ENCODE peak calls at places on chromosomes 2 and 18, in six cellular contexts. X is heart right ventricle, N is fibroblast of lung, W is GM23338, Z is vagina, K is tibial nerve. L is an unnamed sample.
A peak's percentile ranks its signal among the peaks of the same experiment; 100 is the strongest.

GRCh38 chr18:76410660-76411417 is 84.2 kb downstream of the ZNF516 start:
- DNase-seq in X (no peak), N (no peak), W (no peak), Z (peak; percentile 81), K (no peak), L (no peak)

GRCh38 chr2:71282493-71282892 is 49.1 kb upstream of the ZNF638 start:
- DNase-seq in X (no peak), N (no peak), W (peak; percentile 26), Z (no peak), K (no peak), L (no peak)

GRCh38 chr18:64165906-64166305 is 17.0 kb upstream of the LINC00305 start:
- DNase-seq in X (no peak), N (peak; percentile 40), W (no peak), Z (no peak), K (no peak), L (no peak)

GRCh38 chr2:177211148-177211547 is 1.4 kb upstream of the HNRNPA3 start:
- DNase-seq in X (no peak), N (no peak), W (no peak), Z (no peak), K (no peak), L (no peak)

GRCh38 chr2:227973241-227973640 is 101.8 kb downstream of the DAW1 start:
- DNase-seq in X (no peak), N (no peak), W (no peak), Z (no peak), K (no peak), L (no peak)

GRCh38 chr2:51997571-51997970 is 965.6 kb upstream of the NRXN1 start:
- DNase-seq in X (no peak), N (no peak), W (peak; percentile 10), Z (no peak), K (no peak), L (peak; percentile 39)

GRCh38 chr2:170567427-170567826 is 147.7 kb upstream of the SP5 start:
- DNase-seq in X (no peak), N (no peak), W (no peak), Z (no peak), K (no peak), L (no peak)

GRCh38 chr2:45897836-45898235 is 246.4 kb downstream of the PRKCE start:
- DNase-seq in X (no peak), N (no peak), W (no peak), Z (no peak), K (no peak), L (no peak)

GRCh38 chr2:54520687-54521086 is 64.6 kb downstream of the SPTBN1 start:
- DNase-seq in X (no peak), N (peak; percentile 97), W (no peak), Z (no peak), K (no peak), L (no peak)

GRCh38 chr2:83596592-83597339 is 862.3 kb downstream of the SUCLG1 start:
- DNase-seq in X (no peak), N (no peak), W (no peak), Z (no peak), K (no peak), L (no peak)

GRCh38 chr2:100391735-100392515 is 25.5 kb downstream of the CHST10 start:
- DNase-seq in X (peak; percentile 24), N (no peak), W (no peak), Z (peak; percentile 70), K (no peak), L (no peak)

GRCh38 chr2:60352491-60353405 is 200.7 kb downstream of the BCL11A start:
- DNase-seq in X (no peak), N (no peak), W (no peak), Z (peak; percentile 85), K (no peak), L (no peak)

GRCh38 chr18:8705941-8706544 is 687 bp downstream of the MTCL1 start:
- DNase-seq in X (no peak), N (no peak), W (peak; percentile 23), Z (peak; percentile 58), K (no peak), L (no peak)
- H3K27ac ChIP-seq in X (no peak overlapping the region), N (peak overlapping the region; percentile 55), W (no peak overlapping the region), Z (peak overlapping the region; percentile 84), K (peak overlapping the region; percentile 56), L (no peak overlapping the region)

GRCh38 chr2:174336403-174337336 is 1.9 kb downstream of the SP9 start:
- DNase-seq in X (no peak), N (no peak), W (peak; percentile 75), Z (no peak), K (no peak), L (peak; percentile 53)
- H3K4me1 ChIP-seq in X (peaks cover 49% of the 10 kb centered on the region), N (no peaks in the 10 kb centered on the region), W (peaks cover 55% of the 10 kb centered on the region), Z (peaks cover 60% of the 10 kb centered on the region), K (peaks cover 58% of the 10 kb centered on the region), L (no peaks in the 10 kb centered on the region)

GRCh38 chr2:203811491-203812221 is 55.9 kb upstream of the CTLA4 start:
- DNase-seq in X (peak; percentile 54), N (peak; percentile 96), W (no peak), Z (no peak), K (peak; percentile 51), L (peak; percentile 64)

GRCh38 chr2:203813684-203814083 is 53.9 kb upstream of the CTLA4 start:
- DNase-seq in X (no peak), N (no peak), W (no peak), Z (no peak), K (no peak), L (no peak)

GRCh38 chr2:203814661-203815540 is 52.7 kb upstream of the CTLA4 start:
- DNase-seq in X (peak; percentile 48), N (peak; percentile 79), W (peak; percentile 87), Z (no peak), K (no peak), L (peak; percentile 71)

GRCh38 chr2:203809991-203810510 is 57.5 kb upstream of the CTLA4 start:
- DNase-seq in X (no peak), N (no peak), W (no peak), Z (no peak), K (no peak), L (no peak)

DNA sequence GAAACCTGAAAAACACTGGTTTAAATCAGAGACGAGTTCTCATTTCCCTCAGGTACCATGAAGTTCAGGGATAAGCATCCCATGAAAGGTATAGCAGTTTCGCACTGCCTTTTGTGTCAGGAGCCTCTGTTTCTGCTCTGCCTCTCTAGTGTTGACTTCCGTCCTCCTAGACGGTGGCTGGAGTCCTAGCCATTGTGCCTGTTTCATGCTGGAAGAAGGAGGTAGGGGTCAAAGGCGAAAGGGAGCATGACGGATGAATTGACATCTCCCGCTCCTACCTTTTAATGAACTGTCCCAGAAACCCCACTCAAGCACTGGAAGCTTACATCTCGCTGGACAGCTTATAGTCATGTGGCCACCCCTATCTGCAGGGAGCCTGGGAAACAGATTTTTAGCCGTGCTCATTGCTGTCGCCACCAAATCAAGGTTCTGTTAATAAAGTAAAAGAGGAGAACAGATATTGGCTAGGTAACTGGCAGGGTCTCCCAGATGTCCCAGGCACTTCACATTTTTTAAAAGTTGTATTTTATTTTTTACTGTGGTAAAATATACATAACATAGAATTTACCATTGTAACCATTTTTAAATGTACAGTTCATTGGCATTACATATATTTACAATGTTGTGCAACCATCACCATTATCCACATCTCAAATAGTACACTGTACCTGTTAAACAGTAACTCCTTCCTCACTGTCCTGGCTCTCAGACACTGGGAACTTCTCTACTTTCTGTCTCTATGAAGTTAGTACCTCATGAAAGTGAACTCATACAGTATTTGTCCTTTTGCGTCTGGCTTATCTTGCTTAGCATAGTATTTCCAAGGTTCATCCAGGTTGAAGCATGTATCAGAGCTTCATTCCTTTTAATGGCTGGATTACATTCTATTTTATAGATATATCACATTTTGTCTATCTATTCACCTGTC is 55.0 kb upstream of the CTLA4 start:
- DNase-seq in X (no peak), N (no peak), W (no peak), Z (no peak), K (no peak), L (no peak)
- H3K27ac ChIP-seq in X (no peak overlapping the region), N (no peak overlapping the region), W (no peak overlapping the region), Z (no peak overlapping the region), K (no peak overlapping the region), L (peak overlapping the region; percentile 54)

GRCh38 chr2:221563601-221564000 is 8.5 kb downstream of the EPHA4 start:
- DNase-seq in X (no peak), N (no peak), W (no peak), Z (no peak), K (no peak), L (no peak)
- H3K4me1 ChIP-seq in X (peaks cover 14% of the 10 kb centered on the region), N (no peaks in the 10 kb centered on the region), W (peaks cover 13% of the 10 kb centered on the region), Z (peaks cover 5% of the 10 kb centered on the region), K (no peaks in the 10 kb centered on the region), L (peaks cover 6% of the 10 kb centered on the region)

GRCh38 chr2:74179063-74179865 is 585 bp upstream of the MOB1A start:
- DNase-seq in X (no peak), N (no peak), W (no peak), Z (peak; percentile 88), K (no peak), L (no peak)
- H3K27ac ChIP-seq in X (peak overlapping the region; percentile 96), N (peak overlapping the region; percentile 88), W (no peak overlapping the region), Z (no peak overlapping the region), K (peak overlapping the region; percentile 99), L (no peak overlapping the region)

GRCh38 chr2:133424876-133425275 is 143.4 kb downstream of the NCKAP5 start:
- DNase-seq in X (no peak), N (peak; percentile 88), W (no peak), Z (no peak), K (no peak), L (no peak)
- H3K4me1 ChIP-seq in X (peaks cover 3% of the 10 kb centered on the region), N (no peaks in the 10 kb centered on the region), W (peaks cover 36% of the 10 kb centered on the region), Z (no peaks in the 10 kb centered on the region), K (no peaks in the 10 kb centered on the region), L (no peaks in the 10 kb centered on the region)

GRCh38 chr2:85420743-85421705 is 2.5 kb downstream of the SH2D6 start:
- DNase-seq in X (peak; percentile 88), N (peak; percentile 74), W (peak; percentile 89), Z (no peak), K (peak; percentile 93), L (peak; percentile 89)
- H3K27ac ChIP-seq in X (peak overlapping the region; percentile 96), N (peak overlapping the region; percentile 72), W (peak overlapping the region; percentile 68), Z (peak overlapping the region; percentile 99), K (peak overlapping the region; percentile 70), L (peak overlapping the region; percentile 2)

DNA sequence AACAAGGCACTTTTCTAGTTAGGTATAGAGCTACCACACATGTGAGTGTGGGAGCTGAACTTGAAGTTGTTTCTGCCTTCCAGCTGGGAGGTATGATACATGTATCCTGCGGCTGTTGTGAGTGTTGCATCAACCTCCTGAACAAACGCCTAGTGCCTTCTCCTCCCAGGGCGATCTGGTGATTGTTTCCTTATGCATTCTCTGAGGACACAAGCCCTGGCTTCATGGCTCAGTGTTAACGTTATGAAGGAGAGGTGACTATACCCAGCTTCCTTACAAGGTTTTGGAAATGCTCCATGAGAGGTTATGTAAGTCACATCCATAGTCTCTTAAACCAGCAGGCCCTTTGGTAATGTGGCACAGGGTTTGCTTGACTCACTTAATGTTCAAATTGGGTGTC is 64.9 kb downstream of the SPRED2 start:
- DNase-seq in X (no peak), N (peak; percentile 95), W (no peak), Z (no peak), K (no peak), L (peak; percentile 39)
- H3K4me1 ChIP-seq in X (peaks cover 44% of the 10 kb centered on the region), N (peaks cover 25% of the 10 kb centered on the region), W (peaks cover 17% of the 10 kb centered on the region), Z (peaks cover 43% of the 10 kb centered on the region), K (peaks cover 14% of the 10 kb centered on the region), L (peaks cover 64% of the 10 kb centered on the region)